ENCODE peak calls at places on chromosomes 3 and 15, in seven cellular contexts. Q is iPS-NIHi11, R is AG04450, B is LHCN-M2, C is AG08396, I is neural progenitor cell, Y is T-cell. D is an unnamed sample.

GRCh38 chr15:89409184-89409992 is 74.8 kb upstream of the POLG start:
- DNase-seq in Q (no peak), R (no peak), B (no peak), C (no peak), I (peak), Y (no peak), D (no peak)

GRCh38 chr15:90583471-90584252 is 53.9 kb downstream of the CRTC3 start:
- DNase-seq in Q (peak), R (no peak), B (no peak), C (no peak), I (peak), Y (no peak), D (no peak)

GRCh38 chr15:98648654-98649537 is 557 bp downstream of the IGF1R start:
- DNase-seq in Q (peak), R (no peak), B (peak), C (peak), I (peak), Y (peak), D (peak)

GRCh38 chr15:89679221-89679620 is at the start of gene PLIN1:
- DNase-seq in Q (no peak), R (no peak), B (no peak), C (no peak), I (no peak), Y (no peak), D (no peak)

GRCh38 chr3:107392549-107393165 is 15.4 kb downstream of the CCDC54 start:
- DNase-seq in Q (no peak), R (peak), B (peak), C (peak), I (no peak), Y (no peak), D (no peak)

GRCh38 chr3:146218880-146219866 is 31.7 kb downstream of the PLSCR4 start:
- DNase-seq in Q (peak), R (peak), B (peak), C (peak), I (peak), Y (no peak), D (no peak)

GRCh38 chr15:99973351-99973750 is 240.1 kb upstream of the LYSMD4 start:
- DNase-seq in Q (no peak), R (no peak), B (no peak), C (no peak), I (no peak), Y (no peak), D (no peak)

GRCh38 chr15:69293741-69294615 is 4.7 kb upstream of the PAQR5 start:
- DNase-seq in Q (no peak), R (no peak), B (no peak), C (no peak), I (no peak), Y (no peak), D (no peak)

GRCh38 chr3:29335438-29335837 is 54.6 kb downstream of the RBMS3 start:
- DNase-seq in Q (peak), R (peak), B (peak), C (peak), I (peak), Y (no peak), D (no peak)

GRCh38 chr15:38894260-38894948 is 329.8 kb upstream of the RASGRP1 start:
- DNase-seq in Q (no peak), R (peak), B (peak), C (peak), I (no peak), Y (no peak), D (no peak)

GRCh38 chr15:57820119-57820518 is 113.6 kb downstream of the POLR2M start:
- DNase-seq in Q (no peak), R (no peak), B (peak), C (no peak), I (no peak), Y (no peak), D (no peak)

GRCh38 chr3:707041-707440 is 385.8 kb upstream of the CNTN6 start:
- DNase-seq in Q (no peak), R (no peak), B (no peak), C (no peak), I (no peak), Y (no peak), D (no peak)

GRCh38 chr3:53254190-53254809 is 1.5 kb downstream of the TKT start:
- DNase-seq in Q (no peak), R (no peak), B (no peak), C (no peak), I (no peak), Y (no peak), D (no peak)

GRCh38 chr3:134927596-134927995 is 132.5 kb downstream of the EPHB1 start:
- DNase-seq in Q (no peak), R (no peak), B (no peak), C (no peak), I (no peak), Y (no peak), D (no peak)

GRCh38 chr15:58065445-58066041 is at the start of gene ALDH1A2:
- DNase-seq in Q (peak), R (no peak), B (no peak), C (no peak), I (peak), Y (no peak), D (peak)

GRCh38 chr3:53495518-53496501 is 1.4 kb downstream of the CACNA1D start:
- DNase-seq in Q (peak), R (no peak), B (no peak), C (no peak), I (peak), Y (no peak), D (no peak)

GRCh38 chr3:177381070-177381469 is 183.8 kb upstream of the TBL1XR1 start:
- DNase-seq in Q (no peak), R (no peak), B (no peak), C (no peak), I (no peak), Y (no peak), D (no peak)

GRCh38 chr3:110680365-110680909 is 391.2 kb upstream of the NECTIN3 start:
- DNase-seq in Q (no peak), R (no peak), B (no peak), C (no peak), I (no peak), Y (no peak), D (no peak)